ENCODE peak calls at places on chromosomes 2 and 18, in four cellular contexts. L is K562, D is HL-60, T is GM12878. B is an unnamed sample.

GRCh38 chr18:11149441-11150270 is at the start of gene PIEZO2:
- DNase-seq in T (peak), D (no peak), L (peak), B (peak)

GRCh38 chr2:64932327-64933216 is 56.6 kb upstream of the SLC1A4 start:
- DNase-seq in T (peak), L (no peak), D (peak), B (no peak)

GRCh38 chr2:238425979-238426567 is 654 bp upstream of the ASB1 start:
- DNase-seq in L (peak), T (no peak), D (peak), B (no peak)

GRCh38 chr2:175631247-175631628 is 370.8 kb downstream of the LNPK start:
- DNase-seq in L (no peak), D (no peak), T (no peak), B (no peak)

GRCh38 chr2:29010946-29011649 is 30.0 kb downstream of the TOGARAM2 start:
- DNase-seq in T (no peak), D (no peak), L (no peak), B (no peak)

GRCh38 chr2:11732587-11732986 is 13.8 kb upstream of the LPIN1 start:
- DNase-seq in L (no peak), D (no peak), T (no peak), B (no peak)

GRCh38 chr2:182248362-182248761 is 178.5 kb downstream of the PDE1A start:
- DNase-seq in L (no peak), T (no peak), D (no peak), B (no peak)

GRCh38 chr2:197383825-197384224 is 51.0 kb downstream of the SF3B1 start:
- DNase-seq in T (no peak), D (no peak), L (no peak), B (no peak)

GRCh38 chr2:146324954-146325353 is 1519.9 kb upstream of the ACVR2A start:
- DNase-seq in T (no peak), L (no peak), D (no peak), B (no peak)

GRCh38 chr2:196617430-196617829 is 22.1 kb upstream of the CCDC150 start:
- DNase-seq in L (no peak), D (no peak), T (no peak), B (no peak)

GRCh38 chr2:148253716-148254115 is 232.8 kb downstream of the MBD5 start:
- DNase-seq in D (no peak), L (no peak), T (no peak), B (no peak)

GRCh38 chr2:109692013-109692738 is 78.0 kb downstream of the SOWAHC start:
- DNase-seq in D (peak), T (no peak), L (no peak), B (no peak)

GRCh38 chr2:143901185-143901842 is 618.6 kb downstream of the ZEB2 start:
- DNase-seq in L (no peak), D (no peak), T (no peak), B (no peak)

GRCh38 chr2:88866756-88867155 is 175.3 kb downstream of the RPIA start:
- DNase-seq in D (peak), L (no peak), T (no peak), B (no peak)

DNA sequence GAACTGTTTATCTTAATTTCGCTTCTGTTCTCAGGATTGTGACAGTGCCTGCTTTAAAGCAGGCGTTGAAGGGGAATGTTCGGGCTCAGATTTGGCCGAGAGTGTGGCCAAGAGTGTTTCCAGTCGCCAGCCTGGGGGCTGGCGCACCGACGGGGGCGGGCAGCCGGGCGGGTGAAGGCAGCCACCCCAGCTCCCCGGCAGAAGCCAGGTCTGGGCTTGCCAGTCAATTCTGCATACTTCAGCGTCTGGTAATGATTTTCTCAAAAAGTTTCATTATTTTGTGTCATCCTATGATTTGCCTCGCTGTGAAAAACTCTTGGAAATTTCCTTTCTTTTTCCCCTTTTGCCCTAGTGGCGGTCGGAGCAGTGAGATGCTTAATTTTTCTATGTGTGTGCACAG is 778 bp downstream of the FAM228A start:
- DNase-seq in T (no peak), D (no peak), L (no peak), B (no peak)
- TF ChIP-seq SPI1 in T (no peak), D (no peak), L (no peak), B (no peak)

GRCh38 chr2:168494190-168494711 is 38.2 kb downstream of the CERS6 start:
- DNase-seq in T (no peak), D (no peak), L (peak), B (no peak)

GRCh38 chr2:168495524-168495923 is 39.5 kb downstream of the CERS6 start:
- DNase-seq in D (no peak), L (no peak), T (peak), B (no peak)

GRCh38 chr2:168486440-168486839 is 30.4 kb downstream of the CERS6 start:
- DNase-seq in L (no peak), D (no peak), T (no peak), B (no peak)

GRCh38 chr2:168490916-168491605 is 35.0 kb downstream of the CERS6 start:
- DNase-seq in L (no peak), D (peak), T (no peak), B (no peak)

DNA sequence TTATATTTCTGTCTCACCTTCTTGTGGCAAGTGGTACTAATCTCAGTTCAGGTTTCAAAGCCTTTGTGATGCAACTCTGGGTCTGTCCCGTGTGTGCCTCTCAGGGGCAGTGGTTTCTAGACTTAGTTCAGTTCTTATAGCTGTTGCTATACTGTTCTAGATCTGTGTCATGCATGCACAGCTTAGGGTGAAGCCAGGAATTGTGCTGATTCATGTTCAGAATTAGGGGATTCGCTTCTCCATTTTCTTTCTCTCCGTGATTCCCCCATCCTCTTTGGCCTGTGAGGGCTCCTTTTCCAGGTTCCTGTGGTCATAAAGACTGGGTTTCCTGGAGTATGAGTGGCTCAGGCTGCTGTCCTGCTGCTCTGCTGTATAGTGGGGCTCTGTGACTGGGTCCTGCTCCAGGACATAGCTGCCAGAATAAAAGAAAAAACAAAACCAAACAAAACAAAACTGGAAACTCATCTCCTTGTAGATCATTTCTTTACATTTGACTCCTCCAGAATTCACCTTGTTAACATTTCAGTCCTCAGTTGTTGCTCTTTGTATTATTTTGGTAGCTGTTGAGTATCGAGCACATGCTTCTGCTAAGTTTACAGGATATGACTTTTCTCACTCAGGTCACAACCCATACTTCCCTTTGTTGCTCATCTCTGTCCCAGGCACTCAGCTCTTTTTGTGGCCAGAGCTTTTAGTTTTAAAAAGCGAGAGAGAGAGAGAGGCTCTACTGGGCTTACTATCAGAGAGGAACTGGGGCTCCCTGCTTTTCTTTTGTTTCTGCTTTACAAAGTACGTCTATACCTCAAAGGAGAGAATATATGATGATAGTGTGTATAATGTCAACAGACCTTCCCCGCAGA is 34.2 kb downstream of the CERS6 start:
- DNase-seq in T (peak), L (no peak), D (peak), B (peak)
- TF ChIP-seq SPI1 in T (peak), L (no peak), D (peak), B (peak)

GRCh38 chr2:9018109-9018508 is 14.6 kb upstream of the MBOAT2 start:
- DNase-seq in D (no peak), L (no peak), T (no peak), B (no peak)

GRCh38 chr2:9021563-9022211 is 18.2 kb upstream of the MBOAT2 start:
- DNase-seq in L (no peak), D (no peak), T (no peak), B (no peak)

GRCh38 chr2:9018534-9018933 is 15.1 kb upstream of the MBOAT2 start:
- DNase-seq in D (no peak), T (no peak), L (no peak), B (no peak)

GRCh38 chr2:9024575-9024974 is 21.1 kb upstream of the MBOAT2 start:
- DNase-seq in D (no peak), T (no peak), L (no peak), B (no peak)

DNA sequence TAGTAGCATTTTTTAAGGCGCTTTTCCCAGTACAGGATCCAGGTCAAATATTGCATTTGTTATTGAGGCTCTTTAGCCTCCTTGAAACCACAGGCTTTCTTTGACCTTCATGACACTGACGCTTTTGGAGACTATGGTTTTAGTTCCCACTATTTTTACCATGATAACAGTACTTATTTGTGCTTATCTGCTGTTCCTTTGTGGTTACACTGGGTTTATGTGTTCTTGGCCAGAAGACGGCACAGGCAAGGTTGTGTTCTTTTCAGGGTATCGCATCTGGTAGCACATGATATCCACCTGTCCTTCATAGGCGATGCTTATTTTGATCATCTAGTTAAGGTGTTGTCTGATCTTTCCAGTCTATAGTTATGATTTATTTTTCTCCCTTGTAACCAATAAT is 16.8 kb upstream of the MBOAT2 start:
- DNase-seq in L (no peak), D (no peak), T (no peak), B (no peak)
- TF ChIP-seq SPI1 in L (no peak), D (no peak), T (no peak), B (no peak)

GRCh38 chr18:48932822-48933510 is 17.8 kb downstream of the SMAD7 start:
- DNase-seq in D (peak), T (no peak), L (peak), B (no peak)

GRCh38 chr18:48932462-48932818 is 18.3 kb downstream of the SMAD7 start:
- DNase-seq in T (no peak), L (no peak), D (no peak), B (no peak)

GRCh38 chr18:48929951-48930713 is 20.6 kb downstream of the SMAD7 start:
- DNase-seq in D (no peak), L (no peak), T (no peak), B (no peak)

GRCh38 chr18:48930926-48931325 is 19.8 kb downstream of the SMAD7 start:
- DNase-seq in L (no peak), T (no peak), D (no peak), B (no peak)

DNA sequence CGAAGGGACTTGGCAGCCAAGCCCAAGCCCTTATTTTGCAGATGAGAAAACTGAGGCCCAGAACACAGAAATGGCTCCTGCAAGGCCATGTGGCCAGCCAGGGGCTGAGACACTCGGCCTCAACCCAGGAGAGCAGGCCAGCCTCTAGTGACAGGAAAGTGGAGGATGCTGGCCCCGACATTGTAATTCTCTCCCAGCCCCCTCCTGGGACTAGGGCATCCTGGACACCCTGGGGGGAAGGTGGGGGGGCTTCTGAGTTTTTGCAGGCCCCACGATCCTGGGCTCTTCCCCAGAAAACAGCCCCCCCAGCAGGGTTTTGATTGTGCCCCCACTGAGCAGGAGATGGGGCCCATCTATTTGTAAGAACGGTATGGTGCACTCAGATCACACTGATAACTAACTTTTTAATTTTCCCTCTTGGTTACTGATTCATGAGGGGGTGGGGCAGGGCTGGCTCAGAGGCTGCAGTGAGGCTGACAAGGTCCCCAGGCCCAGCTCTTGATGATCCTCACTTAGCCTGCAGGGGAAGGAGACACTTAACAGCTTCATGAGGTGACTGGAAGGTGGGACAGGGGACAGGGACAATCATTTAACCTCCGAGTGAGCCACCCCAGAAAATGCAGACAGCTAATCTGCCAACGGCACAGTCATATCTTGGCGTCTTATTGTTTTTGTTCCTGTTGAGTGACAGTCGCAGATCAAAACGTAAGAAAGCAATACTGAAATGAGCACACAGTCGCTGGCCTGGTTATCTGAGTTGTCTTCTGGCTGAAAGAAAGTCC is 18.9 kb downstream of the SMAD7 start:
- DNase-seq in L (peak), D (no peak), T (peak), B (no peak)
- TF ChIP-seq SPI1 in L (no peak), D (no peak), T (no peak), B (no peak)

GRCh38 chr2:171671867-171672266 is 15.4 kb upstream of the DYNC1I2 start:
- DNase-seq in L (no peak), T (no peak), D (no peak), B (no peak)
- TF ChIP-seq SPI1 in L (no peak), T (no peak), D (no peak), B (no peak)

DNA sequence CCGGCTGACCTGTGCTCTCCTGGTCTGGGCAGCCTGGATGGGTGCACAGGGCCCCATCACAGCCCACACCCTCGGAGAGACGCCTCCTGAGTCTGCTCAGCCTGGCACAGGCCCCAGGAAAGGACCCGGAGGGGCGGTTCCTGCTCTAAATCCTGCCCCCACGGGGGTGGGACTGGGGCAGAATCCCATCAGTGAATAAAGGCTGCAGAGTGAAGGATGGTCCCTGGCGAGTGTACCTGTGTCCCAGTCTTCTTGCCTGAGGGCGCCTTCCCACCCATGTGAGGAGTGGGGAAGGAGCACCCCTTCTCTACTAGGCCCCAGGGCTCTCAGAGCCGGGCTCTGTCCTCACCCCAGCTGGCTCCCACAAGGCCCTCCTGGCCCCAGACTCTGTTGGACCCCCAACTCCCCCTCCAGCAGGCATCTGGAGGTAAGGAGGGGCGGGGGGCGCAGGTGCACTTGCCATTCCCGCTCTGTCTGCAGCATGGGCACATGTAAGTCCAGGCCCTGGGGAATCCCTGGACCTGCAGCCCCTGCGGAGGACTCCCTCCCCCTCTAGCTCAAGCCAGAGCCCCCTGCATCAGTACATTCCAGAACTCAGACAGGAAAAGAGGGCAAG is 21.3 kb downstream of the GPC1 start:
- DNase-seq in D (no peak), L (no peak), T (no peak), B (no peak)
- TF ChIP-seq SPI1 in D (no peak), L (no peak), T (no peak), B (no peak)

GRCh38 chr2:27705851-27706622 is 42.3 kb downstream of the SLC4A1AP start:
- DNase-seq in T (no peak), D (peak), L (no peak), B (no peak)
- TF ChIP-seq SPI1 in T (no peak), D (peak), L (peak), B (no peak)

GRCh38 chr18:27966872-27967271 is 210.1 kb downstream of the CDH2 start:
- DNase-seq in L (no peak), T (no peak), D (no peak), B (no peak)

GRCh38 chr18:27969206-27969605 is 207.7 kb downstream of the CDH2 start:
- DNase-seq in L (no peak), D (no peak), T (no peak), B (no peak)

GRCh38 chr18:27970321-27970720 is 206.6 kb downstream of the CDH2 start:
- DNase-seq in L (no peak), T (no peak), D (no peak), B (no peak)

GRCh38 chr18:27964811-27965210 is 212.1 kb downstream of the CDH2 start:
- DNase-seq in L (no peak), D (no peak), T (no peak), B (no peak)

DNA sequence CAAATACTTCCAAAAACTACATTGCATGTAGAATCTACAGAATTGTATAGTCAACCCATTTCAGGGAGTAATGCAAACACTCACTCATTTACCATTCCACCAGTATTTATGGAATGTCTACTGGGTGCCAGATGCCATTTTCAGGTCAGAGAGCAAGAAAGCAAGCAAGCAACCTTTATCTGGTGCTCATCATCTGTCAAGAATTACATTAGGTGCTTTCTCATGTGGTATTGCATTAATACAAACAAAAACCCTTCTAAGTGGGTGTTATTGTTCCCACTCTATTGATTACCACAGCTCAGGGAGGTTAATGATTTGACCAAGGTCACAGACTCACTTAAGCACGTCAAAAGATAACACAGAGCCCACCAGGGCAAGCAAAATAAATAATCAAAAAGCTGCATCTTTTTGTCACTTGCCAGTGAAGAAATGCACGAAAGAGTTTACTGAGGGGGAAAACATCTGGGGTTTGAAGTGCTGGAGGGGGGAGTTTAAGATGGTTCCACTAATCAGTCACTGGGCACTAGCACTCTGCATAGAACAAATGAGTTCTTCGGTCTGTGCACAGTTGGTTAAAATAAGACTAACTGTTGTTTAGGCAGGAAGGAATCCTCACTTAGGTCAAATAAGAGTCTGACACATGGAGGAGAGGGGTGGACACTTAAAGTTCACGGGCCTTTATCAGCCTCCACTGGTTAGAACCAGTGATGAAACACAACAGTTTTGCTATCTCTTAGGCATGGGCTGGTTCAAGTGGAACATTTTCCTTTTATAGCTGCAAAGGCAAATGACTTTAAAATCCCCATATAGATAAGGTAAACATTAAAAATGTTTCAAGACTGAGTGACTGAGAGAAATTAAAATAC is 208.8 kb downstream of the CDH2 start:
- DNase-seq in L (no peak), T (no peak), D (no peak), B (no peak)
- TF ChIP-seq SPI1 in L (no peak), T (no peak), D (no peak), B (no peak)

GRCh38 chr18:4844320-4844719 is 352.7 kb downstream of the AKAIN1 start:
- DNase-seq in D (no peak), L (no peak), T (no peak), B (no peak)

GRCh38 chr18:4843771-4844170 is 353.3 kb downstream of the AKAIN1 start:
- DNase-seq in L (no peak), D (no peak), T (no peak), B (no peak)

GRCh38 chr18:4842287-4842686 is 354.8 kb downstream of the AKAIN1 start:
- DNase-seq in D (no peak), T (no peak), L (no peak), B (no peak)

GRCh38 chr18:4836146-4836545 is 360.9 kb downstream of the AKAIN1 start:
- DNase-seq in D (no peak), T (no peak), L (no peak), B (no peak)

DNA sequence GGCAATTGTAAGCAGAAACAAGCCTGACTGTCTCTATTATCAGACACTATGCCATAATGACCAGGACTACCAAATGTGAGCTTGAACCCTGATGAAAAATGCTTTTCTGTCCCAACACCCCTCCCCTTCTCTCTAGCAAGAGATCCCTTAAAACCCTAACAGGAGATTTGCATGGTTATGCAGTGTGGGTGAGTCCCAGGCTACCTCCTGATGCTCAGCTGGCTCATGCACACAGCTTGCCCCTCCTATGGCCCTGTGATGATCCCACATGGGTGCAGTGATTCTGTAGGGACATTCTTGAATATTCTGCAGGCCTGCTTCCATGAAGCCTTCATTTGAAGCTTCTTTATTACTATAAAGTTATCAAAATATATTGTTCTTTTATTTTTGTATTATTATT is 357.4 kb downstream of the AKAIN1 start:
- DNase-seq in L (no peak), T (no peak), D (no peak), B (no peak)
- TF ChIP-seq SPI1 in L (no peak), T (no peak), D (no peak), B (no peak)